ENCODE peak calls at places on chromosomes 12 and 14, in nine cellular contexts. W is foreskin fibroblast; U is stimulated activated CD4-positive, alpha-beta T cell treated with anti-CD3 and anti-CD28 coated beads, Interleukin-4, amount 100 ng/mL, for 48 hours; G is fibroblast of lung; R is M059J; T is dermis blood vessel endothelial cell; L is NCI-H1105; Q is hepatocyte; S is T-helper 2 cell. O is an unnamed sample.

GRCh38 chr12:92360543-92360942 is 214.9 kb upstream of the BTG1 start:
- DNase-seq in W (no peak), U (no peak), G (no peak), R (no peak), T (no peak), L (no peak), Q (no peak), S (no peak), O (no peak)

GRCh38 chr12:29131539-29131938 is 17.5 kb upstream of the FAR2 start:
- DNase-seq in W (peak), U (no peak), G (peak), R (peak), T (peak), L (no peak), Q (no peak), S (no peak), O (no peak)

GRCh38 chr14:105107781-105108515 is 42.7 kb upstream of the GPR132 start:
- DNase-seq in W (no peak), U (no peak), G (no peak), R (no peak), T (no peak), L (no peak), Q (no peak), S (no peak), O (no peak)

GRCh38 chr12:11651785-11652184 is 2.3 kb downstream of the ETV6 start:
- DNase-seq in W (peak), U (no peak), G (peak), R (no peak), T (peak), L (no peak), Q (no peak), S (no peak), O (no peak)

GRCh38 chr12:3882896-3883564 is 9.8 kb upstream of the PARP11 start:
- DNase-seq in W (peak), U (no peak), G (peak), R (peak), T (peak), L (no peak), Q (peak), S (no peak), O (no peak)

GRCh38 chr12:110885152-110885840 is 35.1 kb downstream of the MYL2 start:
- DNase-seq in W (no peak), U (no peak), G (no peak), R (no peak), T (no peak), L (peak), Q (no peak), S (no peak), O (no peak)

GRCh38 chr12:128808651-128809050 is 15.1 kb downstream of the SLC15A4 start:
- DNase-seq in W (no peak), U (no peak), G (no peak), R (no peak), T (no peak), L (no peak), Q (no peak), S (no peak), O (no peak)

GRCh38 chr14:75452324-75452723 is 24.5 kb downstream of the JDP2 start:
- DNase-seq in W (peak), U (no peak), G (no peak), R (peak), T (no peak), L (no peak), Q (no peak), S (no peak), O (no peak)

GRCh38 chr12:129570796-129571400 is 332.9 kb downstream of the TMEM132D start:
- DNase-seq in W (no peak), U (no peak), G (no peak), R (peak), T (no peak), L (no peak), Q (no peak), S (no peak), O (no peak)

GRCh38 chr14:52473557-52473956 is 78.7 kb downstream of the TXNDC16 start:
- DNase-seq in W (peak), U (no peak), G (peak), R (peak), T (peak), L (peak), Q (peak), S (no peak), O (no peak)

GRCh38 chr12:114396153-114396868 is 9.6 kb downstream of the TBX5 start:
- DNase-seq in W (no peak), U (no peak), G (peak), R (no peak), T (no peak), L (no peak), Q (no peak), S (no peak), O (no peak)

GRCh38 chr14:48957486-48957885 is 628.7 kb downstream of the RPS29 start:
- DNase-seq in W (no peak), U (no peak), G (no peak), R (no peak), T (no peak), L (no peak), Q (no peak), S (no peak), O (no peak)

GRCh38 chr12:109497675-109498074 is 20.2 kb downstream of the UBE3B start:
- DNase-seq in W (peak), U (no peak), G (peak), R (peak), T (no peak), L (no peak), Q (no peak), S (no peak), O (no peak)

GRCh38 chr14:68487805-68488590 is 304.9 kb downstream of the ZFP36L1 start:
- DNase-seq in W (peak), U (no peak), G (no peak), R (peak), T (no peak), L (no peak), Q (no peak), S (no peak), O (no peak)

GRCh38 chr14:87575378-87575777 is 417.6 kb downstream of the GALC start:
- DNase-seq in W (no peak), U (no peak), G (no peak), R (no peak), T (no peak), L (no peak), Q (no peak), S (no peak), O (no peak)

GRCh38 chr12:23349550-23349949 is 599.9 kb downstream of the SOX5 start:
- DNase-seq in W (no peak), U (no peak), G (no peak), R (no peak), T (no peak), L (no peak), Q (no peak), S (no peak), O (no peak)

GRCh38 chr12:78651755-78652154 is 212.8 kb upstream of the SYT1 start:
- DNase-seq in W (no peak), U (no peak), G (no peak), R (no peak), T (no peak), L (no peak), Q (peak), S (no peak), O (no peak)

GRCh38 chr12:15987696-15988095 is 76.6 kb downstream of the DERA start:
- DNase-seq in W (no peak), U (no peak), G (no peak), R (no peak), T (no peak), L (no peak), Q (no peak), S (no peak), O (no peak)

GRCh38 chr14:74661726-74662450 is 49.9 kb upstream of the LTBP2 start:
- DNase-seq in W (no peak), U (no peak), G (no peak), R (no peak), T (no peak), L (no peak), Q (no peak), S (no peak), O (no peak)

GRCh38 chr12:3964404-3964803 is 91.2 kb upstream of the PARP11 start:
- DNase-seq in W (peak), U (no peak), G (no peak), R (peak), T (peak), L (no peak), Q (no peak), S (no peak), O (no peak)

GRCh38 chr14:84095796-84096195 is 1434.1 kb upstream of the FLRT2 start:
- DNase-seq in W (no peak), U (no peak), G (no peak), R (no peak), T (peak), L (no peak), Q (no peak), S (no peak), O (no peak)

GRCh38 chr14:82387699-82388098 is 854.0 kb upstream of the SEL1L start:
- DNase-seq in W (peak), U (no peak), G (peak), R (no peak), T (no peak), L (no peak), Q (no peak), S (no peak), O (no peak)

GRCh38 chr12:131699434-131699833 is 11.5 kb upstream of the SFSWAP start:
- DNase-seq in W (peak), U (no peak), G (no peak), R (no peak), T (no peak), L (no peak), Q (no peak), S (no peak), O (no peak)

GRCh38 chr14:92507174-92507768 is 6.3 kb upstream of the RIN3 start:
- DNase-seq in W (no peak), U (no peak), G (no peak), R (no peak), T (no peak), L (peak), Q (no peak), S (no peak), O (no peak)

GRCh38 chr12:26971963-26972362 is 33.7 kb downstream of the FGFR1OP2 start:
- DNase-seq in W (no peak), U (peak), G (no peak), R (no peak), T (no peak), L (no peak), Q (no peak), S (peak), O (no peak)

GRCh38 chr12:52267699-52268098 is 6.7 kb upstream of the KRT86 start:
- DNase-seq in W (no peak), U (no peak), G (no peak), R (no peak), T (no peak), L (no peak), Q (no peak), S (no peak), O (no peak)

GRCh38 chr12:119729871-119730270 is 61.9 kb downstream of the PRKAB1 start:
- DNase-seq in W (no peak), U (no peak), G (no peak), R (no peak), T (no peak), L (no peak), Q (no peak), S (no peak), O (no peak)

O was measured in stimulated activated CD8-positive, alpha-beta memory T cell treated with anti-CD3 and anti-CD28 coated beads, Interleukin-15, amount 100 ng/mL, for 24 hours.